ENCODE peak calls at places on chromosomes 5 and 9, in seven cellular contexts. Y is mesendoderm; O is neural crest cell; I is NCI-H526 treated with DMSO at 0.1 percent for 48 hours; B is stimulated activated CD4-positive, alpha-beta T cell treated with anti-CD3 and anti-CD28 coated beads, Interleukin-4, amount 100 ng/mL, for 24 hours; C is retina; K is naive thymus-derived CD8-positive, alpha-beta T cell. J is an unnamed sample.

GRCh38 chr5:43335681-43336080 is 22.5 kb upstream of the HMGCS1 start:
- DNase-seq in Y (no peak), O (no peak), I (no peak), B (no peak), C (no peak), K (no peak), J (no peak)

GRCh38 chr9:137832830-137833590 is 44.6 kb upstream of the CACNA1B start:
- DNase-seq in Y (no peak), O (no peak), I (no peak), B (no peak), C (no peak), K (no peak), J (no peak)

GRCh38 chr5:33439905-33440481 is 772 bp upstream of the TARS1 start:
- DNase-seq in Y (no peak), O (no peak), I (peak), B (no peak), C (no peak), K (no peak), J (no peak)

GRCh38 chr5:33808699-33809098 is 83.1 kb downstream of the ADAMTS12 start:
- DNase-seq in Y (no peak), O (no peak), I (no peak), B (no peak), C (no peak), K (no peak), J (no peak)

GRCh38 chr5:56279291-56279690 is 46.2 kb upstream of the ANKRD55 start:
- DNase-seq in Y (no peak), O (no peak), I (no peak), B (no peak), C (peak), K (no peak), J (no peak)

GRCh38 chr9:133762488-133763271 is 24.5 kb upstream of the SARDH start:
- DNase-seq in Y (no peak), O (no peak), I (no peak), B (no peak), C (no peak), K (no peak), J (no peak)

GRCh38 chr5:123549256-123549904 is 37.4 kb downstream of the CSNK1G3 start:
- DNase-seq in Y (no peak), O (no peak), I (no peak), B (peak), C (no peak), K (peak), J (no peak)

GRCh38 chr9:135865531-135865930 is 41.8 kb downstream of the CAMSAP1 start:
- DNase-seq in Y (no peak), O (no peak), I (no peak), B (no peak), C (no peak), K (no peak), J (no peak)

GRCh38 chr5:141488591-141489478 is at the start of gene PCDHGC5:
- DNase-seq in Y (peak), O (no peak), I (no peak), B (no peak), C (no peak), K (no peak), J (no peak)

GRCh38 chr5:120298981-120299380 is 165.1 kb upstream of the PRR16 start:
- DNase-seq in Y (no peak), O (no peak), I (no peak), B (no peak), C (no peak), K (no peak), J (no peak)

GRCh38 chr5:27267209-27267824 is 228.9 kb upstream of the CDH9 start:
- DNase-seq in Y (no peak), O (no peak), I (no peak), B (no peak), C (no peak), K (no peak), J (no peak)

GRCh38 chr9:18994263-18994916 is 38.6 kb downstream of the SAXO1 start:
- DNase-seq in Y (peak), O (no peak), I (no peak), B (no peak), C (no peak), K (no peak), J (peak)

GRCh38 chr9:79665926-79666325 is 94.2 kb downstream of the TLE4 start:
- DNase-seq in Y (no peak), O (no peak), I (no peak), B (no peak), C (peak), K (no peak), J (no peak)

GRCh38 chr9:112487799-112488345 is 1.2 kb downstream of the KIAA1958 start:
- DNase-seq in Y (peak), O (no peak), I (peak), B (no peak), C (no peak), K (no peak), J (peak)

GRCh38 chr9:2298217-2298616 is 283.1 kb downstream of the SMARCA2 start:
- DNase-seq in Y (no peak), O (no peak), I (no peak), B (no peak), C (no peak), K (no peak), J (no peak)

GRCh38 chr9:25678147-25678666 is at the start of gene TUSC1:
- DNase-seq in Y (peak), O (no peak), I (peak), B (no peak), C (peak), K (no peak), J (peak)

GRCh38 chr5:157280927-157281326 is 15.0 kb downstream of the CYFIP2 start:
- DNase-seq in Y (no peak), O (no peak), I (no peak), B (no peak), C (no peak), K (no peak), J (no peak)

GRCh38 chr9:133119461-133120342 is 1.3 kb downstream of the RALGDS start:
- DNase-seq in Y (no peak), O (no peak), I (no peak), B (no peak), C (peak), K (no peak), J (peak)

GRCh38 chr5:111453747-111454146 is 58.6 kb downstream of the STARD4 start:
- DNase-seq in Y (peak), O (no peak), I (no peak), B (no peak), C (peak), K (no peak), J (no peak)

GRCh38 chr5:153960269-153961215 is 78.2 kb downstream of the FAM114A2 start:
- DNase-seq in Y (peak), O (no peak), I (no peak), B (no peak), C (no peak), K (peak), J (peak)

GRCh38 chr9:105114318-105114717 is 130.1 kb upstream of the SLC44A1 start:
- DNase-seq in Y (no peak), O (no peak), I (no peak), B (no peak), C (no peak), K (no peak), J (no peak)

GRCh38 chr9:69470186-69470977 is 145.4 kb downstream of the ENTREP1 start:
- DNase-seq in Y (no peak), O (no peak), I (no peak), B (no peak), C (no peak), K (no peak), J (peak)

GRCh38 chr5:55832446-55832845 is 18.7 kb upstream of the IL31RA start:
- DNase-seq in Y (no peak), O (no peak), I (no peak), B (no peak), C (no peak), K (no peak), J (no peak)

GRCh38 chr5:89473196-89473595 is 590.2 kb upstream of the MEF2C start:
- DNase-seq in Y (no peak), O (no peak), I (no peak), B (no peak), C (no peak), K (no peak), J (no peak)

GRCh38 chr5:119435436-119436132 is 16.7 kb upstream of the HSD17B4 start:
- DNase-seq in Y (peak), O (peak), I (no peak), B (peak), C (peak), K (peak), J (peak)

GRCh38 chr9:130447193-130447816 is 2.5 kb downstream of the ASS1 start:
- DNase-seq in Y (no peak), O (no peak), I (no peak), B (no peak), C (no peak), K (no peak), J (no peak)

GRCh38 chr9:16100596-16101091 is 547.8 kb downstream of the CCDC171 start:
- DNase-seq in Y (peak), O (peak), I (no peak), B (no peak), C (peak), K (no peak), J (peak)

GRCh38 chr5:35884789-35885172 is 28.1 kb downstream of the IL7R start:
- DNase-seq in Y (no peak), O (no peak), I (no peak), B (no peak), C (no peak), K (no peak), J (no peak)

GRCh38 chr5:39341934-39342333 is 22.4 kb downstream of the C9 start:
- DNase-seq in Y (no peak), O (no peak), I (no peak), B (no peak), C (no peak), K (no peak), J (no peak)

J was measured in left kidney.